ENCODE peak calls at places on chromosomes 4 and X, in nine cellular contexts. P, H, I, S, D, J, N, F and L are unnamed samples.

GRCh38 chr4:39820186-39820585 is 122.2 kb downstream of the UBE2K start:
- DNase-seq in P (no peak), H (no peak), I (no peak), S (no peak), D (no peak), J (no peak), N (no peak), F (no peak), L (no peak)

GRCh38 chr4:1360423-1361283 is 13.6 kb downstream of the UVSSA start:
- DNase-seq in P (no peak), H (no peak), I (no peak), S (peak), D (no peak), J (peak), N (no peak), F (no peak), L (no peak)

GRCh38 chr4:41814565-41814964 is 66.0 kb upstream of the PHOX2B start:
- DNase-seq in P (peak), H (no peak), I (no peak), S (peak), D (no peak), J (peak), N (no peak), F (no peak), L (no peak)

GRCh38 chrX:122565952-122566351 is 618.1 kb upstream of the GRIA3 start:
- DNase-seq in P (no peak), H (peak), I (no peak), S (peak), D (no peak), J (peak), N (no peak), F (no peak), L (peak)

GRCh38 chr4:165208741-165209388 is 1.5 kb downstream of the KLHL2 start:
- DNase-seq in P (no peak), H (no peak), I (no peak), S (no peak), D (no peak), J (no peak), N (no peak), F (no peak), L (no peak)

GRCh38 chr4:42080284-42080683 is 72.2 kb downstream of the BEND4 start:
- DNase-seq in P (no peak), H (no peak), I (no peak), S (no peak), D (no peak), J (no peak), N (no peak), F (no peak), L (no peak)

GRCh38 chrX:19545651-19546050 is 30.3 kb upstream of the MAP3K15 start:
- DNase-seq in P (no peak), H (no peak), I (no peak), S (no peak), D (no peak), J (no peak), N (no peak), F (no peak), L (no peak)

GRCh38 chrX:54785901-54786300 is 12.2 kb downstream of the ITIH6 start:
- DNase-seq in P (peak), H (no peak), I (no peak), S (peak), D (no peak), J (peak), N (no peak), F (no peak), L (peak)

GRCh38 chr4:123088521-123088920 is 166.1 kb upstream of the NUDT6 start:
- DNase-seq in P (no peak), H (no peak), I (no peak), S (no peak), D (no peak), J (no peak), N (no peak), F (no peak), L (no peak)

GRCh38 chrX:53435997-53436396 is 1.8 kb upstream of the HSD17B10 start:
- DNase-seq in P (peak), H (no peak), I (peak), S (peak), D (peak), J (peak), N (peak), F (peak), L (peak)

GRCh38 chr4:544386-545105 is 31.5 kb downstream of the TMEM271 start:
- DNase-seq in P (no peak), H (no peak), I (no peak), S (no peak), D (no peak), J (no peak), N (no peak), F (no peak), L (no peak)

GRCh38 chr4:94135701-94136100 is 72.0 kb upstream of the SMARCAD1 start:
- DNase-seq in P (no peak), H (no peak), I (no peak), S (no peak), D (no peak), J (no peak), N (no peak), F (no peak), L (no peak)

GRCh38 chr4:142358656-142359055 is 487.4 kb downstream of the INPP4B start:
- DNase-seq in P (no peak), H (no peak), I (no peak), S (no peak), D (no peak), J (no peak), N (no peak), F (no peak), L (no peak)

GRCh38 chr4:55159851-55160250 is 34.5 kb upstream of the KDR start:
- DNase-seq in P (no peak), H (no peak), I (no peak), S (peak), D (no peak), J (peak), N (no peak), F (no peak), L (no peak)

GRCh38 chr4:140271553-140271952 is 101.9 kb upstream of the SCOC start:
- DNase-seq in P (no peak), H (no peak), I (no peak), S (no peak), D (no peak), J (no peak), N (no peak), F (no peak), L (no peak)

GRCh38 chr4:114890773-114891172 is 222.6 kb downstream of the NDST4 start:
- DNase-seq in P (no peak), H (no peak), I (no peak), S (no peak), D (no peak), J (no peak), N (no peak), F (no peak), L (no peak)

GRCh38 chr4:176970853-176971252 is 178.1 kb upstream of the VEGFC start:
- DNase-seq in P (no peak), H (no peak), I (no peak), S (no peak), D (no peak), J (no peak), N (no peak), F (no peak), L (no peak)

GRCh38 chr4:41507292-41507933 is 30.5 kb upstream of the LIMCH1 start:
- DNase-seq in P (no peak), H (no peak), I (no peak), S (peak), D (no peak), J (peak), N (no peak), F (no peak), L (peak)

GRCh38 chr4:98433608-98434198 is 172.5 kb downstream of the RAP1GDS1 start:
- DNase-seq in P (no peak), H (no peak), I (no peak), S (no peak), D (no peak), J (no peak), N (no peak), F (no peak), L (no peak)

GRCh38 chr4:168634276-168634802 is 137.5 kb downstream of the PALLD start:
- DNase-seq in P (no peak), H (no peak), I (no peak), S (peak), D (no peak), J (peak), N (no peak), F (no peak), L (no peak)

GRCh38 chrX:10882484-10882883 is 228.6 kb upstream of the HCCS start:
- DNase-seq in P (no peak), H (no peak), I (no peak), S (no peak), D (no peak), J (no peak), N (no peak), F (no peak), L (no peak)

GRCh38 chrX:134870419-134870818 is 120.4 kb upstream of the SMIM10 start:
- DNase-seq in P (no peak), H (no peak), I (no peak), S (no peak), D (no peak), J (no peak), N (no peak), F (no peak), L (no peak)

GRCh38 chrX:45769919-45770582 is 569.4 kb upstream of the DIPK2B start:
- DNase-seq in P (peak), H (peak), I (peak), S (peak), D (no peak), J (peak), N (no peak), F (peak), L (peak)

GRCh38 chr4:153257151-153257620 is 52.9 kb downstream of the TRIM2 start:
- DNase-seq in P (no peak), H (no peak), I (no peak), S (peak), D (no peak), J (peak), N (no peak), F (no peak), L (no peak)

GRCh38 chr4:3215256-3215655 is 33.7 kb upstream of the MSANTD1 start:
- DNase-seq in P (peak), H (no peak), I (no peak), S (no peak), D (no peak), J (no peak), N (no peak), F (no peak), L (no peak)

GRCh38 chr4:33104190-33104773 is 2384.1 kb downstream of the PCDH7 start:
- DNase-seq in P (no peak), H (no peak), I (no peak), S (peak), D (no peak), J (no peak), N (no peak), F (no peak), L (no peak)

GRCh38 chr4:137768196-137768595 is 235.9 kb upstream of the PCDH18 start:
- DNase-seq in P (no peak), H (no peak), I (no peak), S (peak), D (no peak), J (peak), N (no peak), F (no peak), L (no peak)

GRCh38 chr4:153045111-153045982 is 109.2 kb downstream of the FHDC1 start:
- DNase-seq in P (no peak), H (no peak), I (no peak), S (no peak), D (no peak), J (no peak), N (no peak), F (peak), L (no peak)

GRCh38 chr4:112099701-112100289 is 45.5 kb upstream of the FAM241A start:
- DNase-seq in P (no peak), H (no peak), I (no peak), S (peak), D (no peak), J (peak), N (no peak), F (no peak), L (no peak)
- TF ChIP-seq CTCF in P (peak), H (peak), I (peak), S (peak), D (peak), J (peak), N (peak), F (peak), L (no peak)

GRCh38 chr4:70734168-70734954 is 12.6 kb downstream of the RUFY3 start:
- DNase-seq in P (no peak), H (no peak), I (peak), S (peak), D (no peak), J (peak), N (peak), F (peak), L (peak)

GRCh38 chr4:70739496-70740337 is 18.0 kb downstream of the RUFY3 start:
- DNase-seq in P (no peak), H (no peak), I (no peak), S (no peak), D (no peak), J (no peak), N (no peak), F (no peak), L (no peak)

GRCh38 chr4:70734971-70735370 is 13.2 kb downstream of the RUFY3 start:
- DNase-seq in P (no peak), H (no peak), I (no peak), S (no peak), D (no peak), J (no peak), N (no peak), F (no peak), L (no peak)

GRCh38 chr4:70737006-70737405 is 15.2 kb downstream of the RUFY3 start:
- DNase-seq in P (no peak), H (no peak), I (no peak), S (no peak), D (no peak), J (no peak), N (no peak), F (no peak), L (no peak)

GRCh38 chr4:70737409-70737808 is 15.6 kb downstream of the RUFY3 start:
- DNase-seq in P (no peak), H (no peak), I (no peak), S (no peak), D (no peak), J (no peak), N (no peak), F (no peak), L (no peak)
- TF ChIP-seq CTCF in P (no peak), H (no peak), I (no peak), S (no peak), D (no peak), J (no peak), N (peak), F (no peak), L (no peak)

GRCh38 chrX:48631376-48632090 is 34.2 kb downstream of the WDR13 start:
- DNase-seq in P (peak), H (peak), I (peak), S (peak), D (peak), J (peak), N (peak), F (peak), L (peak)
- TF ChIP-seq CTCF in P (peak), H (no peak), I (no peak), S (peak), D (no peak), J (peak), N (no peak), F (peak), L (no peak)

GRCh38 chr4:146343199-146343598 is 128.9 kb downstream of the REELD1 start:
- DNase-seq in P (no peak), H (no peak), I (no peak), S (no peak), D (no peak), J (no peak), N (no peak), F (no peak), L (no peak)

GRCh38 chr4:146346276-146346675 is 131.9 kb downstream of the REELD1 start:
- DNase-seq in P (no peak), H (no peak), I (no peak), S (no peak), D (no peak), J (no peak), N (no peak), F (no peak), L (no peak)

GRCh38 chr4:146343776-146344175 is 129.4 kb downstream of the REELD1 start:
- DNase-seq in P (no peak), H (no peak), I (no peak), S (no peak), D (no peak), J (no peak), N (no peak), F (no peak), L (no peak)

GRCh38 chr4:146340798-146341197 is 126.5 kb downstream of the REELD1 start:
- DNase-seq in P (no peak), H (no peak), I (no peak), S (peak), D (no peak), J (peak), N (no peak), F (no peak), L (no peak)

GRCh38 chr4:146342600-146343192 is 128.4 kb downstream of the REELD1 start:
- DNase-seq in P (no peak), H (no peak), I (no peak), S (peak), D (peak), J (peak), N (peak), F (no peak), L (peak)
- TF ChIP-seq CTCF in P (peak), H (peak), I (no peak), S (peak), D (peak), J (peak), N (peak), F (peak), L (no peak)

DNA sequence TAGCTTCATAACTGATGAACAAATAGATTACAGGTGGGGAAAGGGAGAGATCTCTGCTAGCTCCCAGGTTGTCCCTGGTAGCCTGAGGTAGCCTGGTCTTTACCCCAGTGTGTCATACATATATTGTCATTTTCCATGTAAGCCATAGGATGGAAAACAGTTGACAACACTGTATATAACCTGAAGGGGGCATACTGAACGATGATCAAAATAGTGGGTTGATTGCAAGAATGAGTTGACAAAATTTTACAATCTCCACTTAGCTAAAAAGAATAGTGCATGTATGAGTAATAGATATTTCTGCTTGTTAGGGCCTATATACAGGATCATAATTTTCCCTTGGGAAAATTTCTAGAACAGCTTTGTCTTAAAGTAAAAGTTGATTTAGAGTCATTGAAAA is 304.1 kb upstream of the HAND2 start:
- DNase-seq in P (no peak), H (no peak), I (no peak), S (peak), D (no peak), J (peak), N (no peak), F (no peak), L (no peak)
- TF ChIP-seq CTCF in P (no peak), H (no peak), I (no peak), S (peak), D (no peak), J (peak), N (no peak), F (no peak), L (no peak)

GRCh38 chrX:132613801-132614200 is 125.0 kb upstream of the MBNL3 start:
- DNase-seq in P (no peak), H (no peak), I (no peak), S (no peak), D (no peak), J (no peak), N (no peak), F (no peak), L (no peak)

GRCh38 chrX:132615396-132616131 is 126.7 kb upstream of the MBNL3 start:
- DNase-seq in P (peak), H (no peak), I (peak), S (peak), D (peak), J (peak), N (peak), F (peak), L (peak)

GRCh38 chrX:132610536-132610935 is 121.7 kb upstream of the MBNL3 start:
- DNase-seq in P (no peak), H (no peak), I (no peak), S (no peak), D (no peak), J (no peak), N (no peak), F (no peak), L (no peak)

GRCh38 chrX:132612990-132613564 is 124.2 kb upstream of the MBNL3 start:
- DNase-seq in P (peak), H (no peak), I (no peak), S (peak), D (peak), J (peak), N (peak), F (peak), L (peak)

GRCh38 chrX:132614297-132614696 is 125.5 kb upstream of the MBNL3 start:
- DNase-seq in P (peak), H (no peak), I (no peak), S (peak), D (no peak), J (peak), N (no peak), F (no peak), L (peak)
- TF ChIP-seq CTCF in P (peak), H (no peak), I (no peak), S (peak), D (no peak), J (peak), N (no peak), F (no peak), L (no peak)

DNA sequence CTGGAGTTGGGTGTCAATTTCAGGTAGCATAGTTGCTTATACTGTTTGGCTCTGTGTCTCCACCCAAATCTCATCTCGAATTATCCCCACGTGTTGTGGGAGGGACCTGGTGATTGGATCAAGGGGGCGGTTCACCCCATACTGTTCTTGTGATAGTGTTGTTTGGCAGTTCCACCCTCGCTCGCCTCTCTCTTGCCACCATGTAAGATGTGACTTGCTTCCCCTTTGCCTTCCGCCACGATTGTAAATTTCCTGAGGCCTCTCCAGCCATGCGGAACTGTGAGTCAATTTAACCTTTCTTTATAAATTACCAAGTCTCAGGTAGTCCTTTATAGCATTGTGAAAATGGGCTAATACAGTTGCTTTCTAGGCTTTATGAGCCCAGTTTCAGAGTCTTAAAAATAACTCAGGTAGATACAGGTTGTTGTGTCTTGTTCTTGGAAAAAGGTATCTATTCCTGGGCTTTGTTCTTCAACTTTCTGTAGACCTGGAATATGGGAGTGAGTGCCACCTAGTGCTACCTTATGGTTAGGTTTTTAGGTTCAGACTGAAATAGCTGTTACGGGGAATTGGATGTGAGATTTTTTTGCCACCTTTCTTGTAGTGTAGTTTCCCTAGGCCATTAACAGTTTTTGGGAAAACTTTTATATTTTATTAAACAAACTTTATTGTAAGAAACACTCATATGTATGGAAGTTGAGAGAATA is 15.6 kb downstream of the PGK1 start:
- DNase-seq in P (no peak), H (no peak), I (no peak), S (peak), D (no peak), J (no peak), N (no peak), F (no peak), L (no peak)
- TF ChIP-seq CTCF in P (peak), H (no peak), I (no peak), S (peak), D (no peak), J (peak), N (no peak), F (peak), L (no peak)

GRCh38 chrX:15349046-15349445 is 13.7 kb upstream of the PIGA start:
- DNase-seq in P (no peak), H (no peak), I (peak), S (peak), D (no peak), J (peak), N (no peak), F (no peak), L (peak)
- TF ChIP-seq CTCF in P (peak), H (no peak), I (peak), S (peak), D (no peak), J (peak), N (peak), F (peak), L (peak)

GRCh38 chrX:81957900-81958545 is 756.1 kb downstream of the SH3BGRL start:
- DNase-seq in P (no peak), H (no peak), I (no peak), S (no peak), D (no peak), J (no peak), N (no peak), F (no peak), L (peak)
- TF ChIP-seq CTCF in P (peak), H (no peak), I (no peak), S (no peak), D (no peak), J (no peak), N (no peak), F (peak), L (no peak)

DNA sequence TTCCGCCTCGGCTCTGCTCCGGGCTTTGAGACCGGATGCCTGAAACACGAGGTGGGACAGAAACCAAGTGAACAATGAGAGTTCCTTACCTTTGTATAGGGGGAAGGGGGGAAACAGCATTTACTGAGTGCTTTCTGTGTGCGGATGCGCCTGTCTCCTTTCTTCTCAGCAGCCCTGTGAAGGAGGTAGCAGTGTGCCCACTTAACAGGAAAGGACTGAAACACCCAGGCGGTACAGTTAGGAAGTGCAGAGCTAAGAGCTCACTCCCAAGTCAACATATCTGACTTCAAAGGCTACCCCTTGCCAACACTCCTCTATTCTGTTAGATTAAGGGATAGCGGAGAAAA is 43.1 kb upstream of the TMSB15B start:
- DNase-seq in P (no peak), H (no peak), I (no peak), S (peak), D (no peak), J (peak), N (no peak), F (peak), L (peak)
- TF ChIP-seq CTCF in P (no peak), H (peak), I (no peak), S (peak), D (no peak), J (peak), N (peak), F (peak), L (peak)